ENCODE peak calls at places on chromosomes 2 and 18, in ten cellular contexts. G is Kasumi-1, T is heart right ventricle, V is left cardiac atrium, H is GM13976, M is tibial artery, B is psoas muscle, C is GM10248, Z is retinal pigment epithelial cell, D is posterior vena cava. A is an unnamed sample.

GRCh38 chr18:63320690-63321265 is 1.2 kb upstream of the BCL2 start:
- DNase-seq in G (peak), T (peak), V (peak), H (peak), M (peak), B (peak), C (peak), Z (no peak), D (no peak), A (peak)

GRCh38 chr2:150485114-150485870 is 2.2 kb downstream of the RND3 start:
- DNase-seq in G (no peak), T (peak), V (peak), H (peak), M (peak), B (peak), C (peak), Z (no peak), D (peak), A (peak)

GRCh38 chr2:241309684-241310117 is 5.8 kb downstream of the HDLBP start:
- DNase-seq in G (peak), T (no peak), V (no peak), H (peak), M (no peak), B (no peak), C (peak), Z (no peak), D (no peak), A (no peak)

GRCh38 chr2:236171213-236172201 is 3.3 kb upstream of the GBX2 start:
- DNase-seq in G (no peak), T (no peak), V (no peak), H (no peak), M (no peak), B (no peak), C (no peak), Z (no peak), D (no peak), A (no peak)

GRCh38 chr18:6405237-6406074 is 9.3 kb downstream of the L3MBTL4 start:
- DNase-seq in G (no peak), T (no peak), V (no peak), H (no peak), M (no peak), B (no peak), C (no peak), Z (no peak), D (no peak), A (no peak)

GRCh38 chr2:231483398-231484329 is 19.4 kb upstream of the NCL start:
- DNase-seq in G (peak), T (peak), V (peak), H (peak), M (peak), B (peak), C (peak), Z (no peak), D (peak), A (peak)

GRCh38 chr2:128058114-128058513 is 30.3 kb upstream of the SAP130 start:
- DNase-seq in G (no peak), T (no peak), V (no peak), H (no peak), M (no peak), B (no peak), C (no peak), Z (no peak), D (no peak), A (no peak)

GRCh38 chr2:113069676-113070605 is 2.2 kb downstream of the IL1F10 start:
- DNase-seq in G (no peak), T (no peak), V (no peak), H (no peak), M (no peak), B (no peak), C (no peak), Z (no peak), D (no peak), A (no peak)

GRCh38 chr18:30094556-30094955 is 948.0 kb downstream of the DSC3 start:
- DNase-seq in G (no peak), T (no peak), V (no peak), H (no peak), M (no peak), B (no peak), C (no peak), Z (peak), D (no peak), A (no peak)

GRCh38 chr2:68435605-68436004 is 31.5 kb downstream of the FBXO48 start:
- DNase-seq in G (no peak), T (no peak), V (no peak), H (no peak), M (no peak), B (no peak), C (no peak), Z (peak), D (no peak), A (no peak)

GRCh38 chr2:28326873-28327495 is 65.7 kb upstream of the FOSL2 start:
- DNase-seq in G (no peak), T (peak), V (no peak), H (no peak), M (peak), B (no peak), C (no peak), Z (no peak), D (no peak), A (no peak)

GRCh38 chr2:205531082-205531481 is 151.2 kb upstream of the NRP2 start:
- DNase-seq in G (no peak), T (no peak), V (no peak), H (no peak), M (no peak), B (no peak), C (no peak), Z (no peak), D (no peak), A (no peak)

GRCh38 chr2:160970052-160970846 is 190.0 kb upstream of the TANK start:
- DNase-seq in G (peak), T (no peak), V (no peak), H (peak), M (no peak), B (no peak), C (no peak), Z (peak), D (no peak), A (no peak)

GRCh38 chr2:215793747-215794595 is 219.4 kb downstream of the MREG start:
- DNase-seq in G (peak), T (no peak), V (no peak), H (no peak), M (no peak), B (no peak), C (no peak), Z (peak), D (no peak), A (no peak)

GRCh38 chr2:199307461-199307860 is 150.3 kb downstream of the SATB2 start:
- DNase-seq in G (no peak), T (no peak), V (no peak), H (no peak), M (no peak), B (no peak), C (no peak), Z (no peak), D (no peak), A (no peak)

GRCh38 chr18:24868331-24868730 is 407.9 kb downstream of the HRH4 start:
- DNase-seq in G (no peak), T (no peak), V (no peak), H (no peak), M (no peak), B (no peak), C (no peak), Z (no peak), D (no peak), A (no peak)